ENCODE peak calls at places on chromosomes 13 and 19, in nine cellular contexts. I, V, Y, U, Z, B, J, S and H are unnamed samples.

GRCh38 chr13:113152894-113153809 is 5.3 kb upstream of the PROZ start:
- DNase-seq in I (no peak), V (no peak), Y (peak; percentile 72), U (no peak), Z (no peak), B (peak; percentile 73), J (no peak), S (peak; percentile 87), H (peak; percentile 9)

GRCh38 chr13:51349016-51349415 is 9.5 kb downstream of the SERPINE3 start:
- DNase-seq in I (no peak), V (no peak), Y (no peak), U (no peak), Z (no peak), B (no peak), J (no peak), S (no peak), H (no peak)

GRCh38 chr13:86729206-86729605 is 930.0 kb upstream of the SLITRK6 start:
- DNase-seq in I (no peak), V (no peak), Y (no peak), U (no peak), Z (no peak), B (no peak), J (no peak), S (no peak), H (no peak)

GRCh38 chr19:50464348-50464747 is 12.0 kb upstream of the EMC10 start:
- DNase-seq in I (no peak), V (no peak), Y (no peak), U (no peak), Z (no peak), B (no peak), J (no peak), S (peak; percentile 29), H (no peak)

GRCh38 chr19:48629599-48630288 is 7.4 kb downstream of the DBP start:
- DNase-seq in I (no peak), V (no peak), Y (peak; percentile 91), U (no peak), Z (no peak), B (peak; percentile 99), J (no peak), S (peak; percentile 99), H (peak; percentile 56)

GRCh38 chr13:32639502-32640105 is 53.4 kb downstream of the PDS5B start:
- DNase-seq in I (peak; percentile 36), V (peak; percentile 10), Y (peak; percentile 39), U (no peak), Z (peak; percentile 77), B (peak; percentile 68), J (peak; percentile 31), S (peak; percentile 63), H (peak; percentile 61)

GRCh38 chr19:45632468-45633196 is 6.6 kb downstream of the EML2 start:
- DNase-seq in I (peak; percentile 25), V (peak; percentile 61), Y (peak; percentile 80), U (peak; percentile 68), Z (peak; percentile 89), B (peak; percentile 93), J (peak; percentile 26), S (peak; percentile 98), H (peak; percentile 21)

GRCh38 chr19:20926796-20927195 is 3.7 kb downstream of the ZNF85 start:
- DNase-seq in I (no peak), V (no peak), Y (no peak), U (no peak), Z (no peak), B (no peak), J (no peak), S (no peak), H (no peak)

GRCh38 chr13:113647351-113648217 is 10.4 kb downstream of the ATP4B start:
- DNase-seq in I (no peak), V (peak; percentile 60), Y (peak; percentile 98), U (peak; percentile 96), Z (no peak), B (no peak), J (no peak), S (peak; percentile 42), H (no peak)

GRCh38 chr13:71886880-71887279 is 19.9 kb upstream of the DACH1 start:
- DNase-seq in I (no peak), V (no peak), Y (no peak), U (no peak), Z (no peak), B (no peak), J (no peak), S (no peak), H (no peak)

GRCh38 chr19:9070066-9070465 is 16.8 kb upstream of the OR1M1 start:
- DNase-seq in I (no peak), V (no peak), Y (no peak), U (no peak), Z (no peak), B (peak; percentile 74), J (no peak), S (peak; percentile 84), H (no peak)

DNA sequence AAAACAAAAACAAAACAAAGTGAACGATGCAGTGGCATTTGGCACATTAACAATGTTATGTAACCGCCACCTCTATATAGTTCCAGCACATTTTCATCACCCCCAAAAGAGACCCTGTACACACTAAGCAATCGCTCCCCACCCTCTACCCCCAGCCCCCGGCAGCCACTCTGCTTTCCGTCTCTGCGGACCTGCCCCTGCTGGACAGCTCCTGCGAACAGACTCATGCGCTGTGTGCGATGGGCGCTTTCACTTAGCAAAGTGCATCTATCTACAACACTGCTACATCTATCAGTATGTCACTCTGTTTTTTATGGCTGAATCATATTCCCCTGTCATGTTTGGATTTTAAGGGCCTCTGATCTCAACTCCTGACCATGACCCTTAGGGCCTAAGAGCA is 25.1 kb upstream of the TMEM160 start:
- DNase-seq in I (no peak), V (no peak), Y (no peak), U (no peak), Z (no peak), B (no peak), J (no peak), S (no peak), H (no peak)
- H3K4me1 ChIP-seq in I (no peaks in the 10 kb centered on the region), V (no peaks in the 10 kb centered on the region), Y (no peaks in the 10 kb centered on the region), U (no peaks in the 10 kb centered on the region), Z (peaks cover 3% of the 10 kb centered on the region), B (no peaks in the 10 kb centered on the region), J (no peaks in the 10 kb centered on the region), S (no peaks in the 10 kb centered on the region), H (no peaks in the 10 kb centered on the region)

DNA sequence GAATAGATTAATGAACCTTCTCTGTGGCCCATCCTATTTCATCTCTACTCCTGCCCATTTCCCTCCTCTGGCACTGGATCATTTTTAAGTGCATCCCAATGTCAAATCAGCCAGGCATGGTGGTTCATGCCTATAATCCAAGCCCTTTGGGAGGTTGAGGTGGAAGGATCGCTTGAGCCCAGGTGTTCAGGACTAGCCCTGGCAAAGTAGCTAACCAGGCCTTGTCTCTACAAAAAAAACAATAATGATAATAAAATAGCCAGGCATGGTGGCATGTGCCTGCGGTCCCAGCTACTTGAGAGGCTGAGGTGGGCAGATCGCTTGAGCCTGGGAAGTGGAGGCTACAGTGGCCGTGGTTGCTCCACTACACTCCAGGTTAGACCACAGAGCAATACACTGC is 517.0 kb downstream of the MYO16 start:
- DNase-seq in I (no peak), V (no peak), Y (no peak), U (no peak), Z (no peak), B (no peak), J (no peak), S (no peak), H (no peak)
- H3K4me1 ChIP-seq in I (no peaks in the 10 kb centered on the region), V (no peaks in the 10 kb centered on the region), Y (no peaks in the 10 kb centered on the region), U (no peaks in the 10 kb centered on the region), Z (peaks cover 9% of the 10 kb centered on the region), B (peaks cover 1% of the 10 kb centered on the region), J (no peaks in the 10 kb centered on the region), S (peaks cover 6% of the 10 kb centered on the region), H (no peaks in the 10 kb centered on the region)

GRCh38 chr19:34996978-34997640 is 3.0 kb upstream of the GRAMD1A start:
- DNase-seq in I (no peak), V (no peak), Y (no peak), U (no peak), Z (no peak), B (no peak), J (no peak), S (no peak), H (peak; percentile 39)

GRCh38 chr19:34994643-34995471 is 5.3 kb upstream of the GRAMD1A start:
- DNase-seq in I (no peak), V (no peak), Y (peak; percentile 75), U (peak; percentile 82), Z (no peak), B (no peak), J (no peak), S (peak; percentile 32), H (no peak)

GRCh38 chr19:34991542-34992333 is 8.4 kb upstream of the GRAMD1A start:
- DNase-seq in I (no peak), V (no peak), Y (no peak), U (no peak), Z (no peak), B (no peak), J (no peak), S (no peak), H (no peak)

GRCh38 chr19:34995551-34995950 is 4.6 kb upstream of the GRAMD1A start:
- DNase-seq in I (no peak), V (no peak), Y (peak; percentile 27), U (no peak), Z (no peak), B (no peak), J (no peak), S (no peak), H (no peak)

DNA sequence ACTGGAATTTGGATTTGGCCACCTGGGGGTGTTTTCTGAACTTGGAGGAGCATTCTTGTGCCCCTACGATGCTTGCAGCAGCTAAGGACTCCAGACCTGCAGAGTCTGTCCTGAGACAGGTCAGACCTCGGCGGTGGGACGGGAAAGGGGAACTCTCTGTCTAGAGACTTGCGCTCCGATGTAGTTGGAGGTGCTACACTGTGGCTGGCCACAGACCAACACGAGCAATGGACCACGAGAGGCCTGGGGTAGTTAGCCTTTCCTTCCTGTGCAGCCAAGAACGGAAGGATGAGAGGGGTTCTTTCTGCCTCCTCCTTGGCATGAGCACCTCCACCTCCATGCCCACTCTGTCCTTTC is 5.9 kb upstream of the GRAMD1A start:
- DNase-seq in I (no peak), V (no peak), Y (peak; percentile 39), U (no peak), Z (no peak), B (no peak), J (no peak), S (peak; percentile 36), H (no peak)
- H3K4me1 ChIP-seq in I (peaks cover 56% of the 10 kb centered on the region), V (peaks cover 44% of the 10 kb centered on the region), Y (peaks cover 10% of the 10 kb centered on the region), U (no peaks in the 10 kb centered on the region), Z (peaks cover 3% of the 10 kb centered on the region), B (peaks cover 28% of the 10 kb centered on the region), J (peaks cover 33% of the 10 kb centered on the region), S (no peaks in the 10 kb centered on the region), H (peaks cover 36% of the 10 kb centered on the region)

DNA sequence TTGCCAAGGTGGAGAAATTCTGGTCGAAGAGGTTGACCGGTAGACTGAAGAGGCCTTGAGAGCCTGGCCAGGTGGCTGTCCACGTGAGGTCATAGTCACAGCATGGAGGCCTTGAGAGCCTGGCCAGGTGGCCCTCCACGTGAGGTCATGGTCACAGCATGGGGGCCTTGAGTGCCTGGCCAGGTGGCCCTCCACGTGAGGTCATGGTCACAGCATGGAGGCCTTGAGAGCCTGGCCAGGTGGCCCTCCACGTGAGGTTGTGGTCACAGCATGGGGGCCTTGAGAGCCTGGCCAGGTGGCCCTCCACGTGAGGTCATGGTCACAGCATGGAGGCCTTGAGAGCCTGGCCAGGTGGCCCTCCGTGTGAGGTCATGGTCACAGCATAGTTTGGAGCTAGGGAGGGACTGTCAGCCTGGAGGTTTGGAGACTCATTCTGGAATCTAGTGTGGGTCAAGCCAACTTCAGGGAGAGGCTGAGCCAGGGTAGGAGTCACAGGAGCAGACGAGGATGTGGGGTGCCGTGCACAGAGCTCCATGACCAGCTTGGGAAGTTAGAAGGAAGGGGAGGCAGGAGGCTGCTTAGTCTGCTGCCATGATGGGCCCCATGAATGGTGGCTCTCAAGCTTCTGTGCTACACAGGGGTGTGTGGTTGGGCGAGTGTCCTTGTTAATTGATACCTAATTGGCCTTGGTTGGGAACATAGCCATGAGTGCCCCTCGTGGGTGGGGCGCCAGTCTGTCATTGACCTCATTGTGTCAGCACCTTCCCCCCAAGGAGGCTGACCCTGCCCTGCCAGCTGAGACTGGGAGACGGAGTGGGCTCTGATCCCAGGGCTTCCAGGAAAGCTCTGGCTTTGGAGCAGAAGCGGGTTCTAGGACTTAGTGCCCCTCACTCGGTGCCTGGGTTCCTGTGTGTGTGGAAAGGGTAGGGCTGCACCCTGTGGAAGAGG is 4.0 kb downstream of the LENG9 start:
- DNase-seq in I (no peak), V (no peak), Y (no peak), U (no peak), Z (no peak), B (no peak), J (no peak), S (no peak), H (no peak)
- H3K4me1 ChIP-seq in I (peaks cover 17% of the 10 kb centered on the region), V (peaks cover 20% of the 10 kb centered on the region), Y (peaks cover 38% of the 10 kb centered on the region), U (peaks cover 7% of the 10 kb centered on the region), Z (peaks cover 18% of the 10 kb centered on the region), B (peaks cover 3% of the 10 kb centered on the region), J (peaks cover 20% of the 10 kb centered on the region), S (no peaks in the 10 kb centered on the region), H (peaks cover 13% of the 10 kb centered on the region)